ENCODE peak calls at places on chromosome 11, in six cellular contexts. N is body of pancreas, J is Peyer's patch, W is OCI-LY7, A is A549, G is astrocyte of the spinal cord. D is an unnamed sample.
A peak's percentile ranks its signal among the peaks of the same experiment; 100 is the strongest.

GRCh38 chr11:17846852-17847453 is 112.4 kb downstream of the KCNC1 start:
- DNase-seq in N (no peak), J (no peak), W (peak; percentile 8), A (no peak), G (peak; percentile 42), D (no peak)

GRCh38 chr11:33893711-33894401 is 2.0 kb upstream of the LMO2 start:
- DNase-seq in N (no peak), J (peak; percentile 65), W (peak; percentile 29), A (no peak), G (no peak), D (peak; percentile 59)

GRCh38 chr11:88103337-88104206 is 71.7 kb downstream of the RAB38 start:
- DNase-seq in N (peak; percentile 49), J (peak; percentile 45), W (peak; percentile 51), A (peak; percentile 58), G (peak; percentile 44), D (no peak)

GRCh38 chr11:110000045-110000502 is 93.1 kb upstream of the ZC3H12C start:
- DNase-seq in N (no peak), J (no peak), W (peak; percentile 14), A (peak; percentile 38), G (peak; percentile 96), D (peak; percentile 71)

GRCh38 chr11:125300791-125301218 is 136.3 kb downstream of the PKNOX2 start:
- DNase-seq in N (peak; percentile 36), J (no peak), W (no peak), A (peak; percentile 8), G (peak; percentile 74), D (no peak)

GRCh38 chr11:47269002-47269828 is 718 bp upstream of the MADD start:
- DNase-seq in N (peak; percentile 90), J (peak; percentile 96), W (peak; percentile 94), A (peak; percentile 89), G (peak; percentile 87), D (peak; percentile 92)

GRCh38 chr11:2310786-2311455 is 9.1 kb downstream of the TSPAN32 start:
- DNase-seq in N (no peak), J (peak; percentile 37), W (no peak), A (no peak), G (no peak), D (peak; percentile 39)

GRCh38 chr11:82865841-82866240 is 34.4 kb downstream of the PRCP start:
- DNase-seq in N (no peak), J (no peak), W (no peak), A (no peak), G (no peak), D (no peak)

GRCh38 chr11:9923280-9923679 is 259.4 kb downstream of the SWAP70 start:
- DNase-seq in N (no peak), J (no peak), W (no peak), A (no peak), G (no peak), D (no peak)

GRCh38 chr11:560305-561147 is at the start of the genes LMNTD2 and RASSF7:
- DNase-seq in N (peak; percentile 95), J (peak; percentile 98), W (peak; percentile 97), A (peak; percentile 95), G (peak; percentile 74), D (peak; percentile 87)

GRCh38 chr11:31874631-31875191 is 63.6 kb upstream of the PAX6 start:
- DNase-seq in N (no peak), J (no peak), W (no peak), A (no peak), G (no peak), D (no peak)

GRCh38 chr11:60771146-60771545 is 14.0 kb upstream of the MS4A10 start:
- DNase-seq in N (no peak), J (no peak), W (no peak), A (no peak), G (no peak), D (no peak)

GRCh38 chr11:60251485-60252207 is 8.7 kb upstream of the MS4A4E start:
- DNase-seq in N (no peak), J (peak; percentile 52), W (no peak), A (no peak), G (no peak), D (no peak)

GRCh38 chr11:17719028-17719939 is at the start of gene MYOD1:
- DNase-seq in N (no peak), J (no peak), W (no peak), A (no peak), G (peak; percentile 28), D (no peak)

GRCh38 chr11:93921695-93922468 is 71.5 kb upstream of the VSTM5 start:
- DNase-seq in N (peak; percentile 36), J (peak; percentile 54), W (peak; percentile 30), A (peak; percentile 30), G (peak; percentile 66), D (no peak)

GRCh38 chr11:94131363-94132115 is 2.9 kb downstream of the PANX1 start:
- DNase-seq in N (peak; percentile 35), J (no peak), W (no peak), A (no peak), G (no peak), D (no peak)

GRCh38 chr11:130599073-130599654 is 150.7 kb downstream of the ADAMTS15 start:
- DNase-seq in N (peak; percentile 49), J (peak; percentile 71), W (no peak), A (no peak), G (peak; percentile 26), D (no peak)

DNA sequence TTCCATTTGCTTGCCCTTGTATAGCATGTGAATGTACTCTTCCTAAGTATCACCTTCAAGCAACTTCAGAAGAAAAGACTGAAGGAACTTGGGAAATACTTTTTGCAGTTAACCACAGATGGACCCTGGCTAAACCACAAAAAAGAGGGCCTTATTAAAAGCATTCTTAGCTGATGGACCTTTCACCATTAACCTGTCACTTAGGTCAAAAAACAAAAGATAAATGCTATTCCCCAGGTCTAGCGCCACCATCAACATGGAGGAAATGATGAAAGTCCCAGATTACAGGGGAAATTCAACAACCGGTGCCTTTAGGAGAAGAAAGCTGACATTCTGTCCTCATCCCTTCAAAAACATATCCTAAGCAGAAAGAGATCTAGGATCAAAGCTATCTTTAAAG is 29.5 kb downstream of the STK33 start:
- DNase-seq in N (no peak), J (no peak), W (no peak), A (no peak), G (no peak), D (no peak)
- TF ChIP-seq CTCF in N (no peak), J (no peak), W (no peak), A (no peak), G (peak; percentile 5), D (no peak)

GRCh38 chr11:57624864-57625263 is 24.8 kb downstream of the YPEL4 start:
- DNase-seq in N (no peak), J (no peak), W (no peak), A (no peak), G (no peak), D (no peak)
- TF ChIP-seq CTCF in N (no peak), J (no peak), W (no peak), A (no peak), G (no peak), D (no peak)

DNA sequence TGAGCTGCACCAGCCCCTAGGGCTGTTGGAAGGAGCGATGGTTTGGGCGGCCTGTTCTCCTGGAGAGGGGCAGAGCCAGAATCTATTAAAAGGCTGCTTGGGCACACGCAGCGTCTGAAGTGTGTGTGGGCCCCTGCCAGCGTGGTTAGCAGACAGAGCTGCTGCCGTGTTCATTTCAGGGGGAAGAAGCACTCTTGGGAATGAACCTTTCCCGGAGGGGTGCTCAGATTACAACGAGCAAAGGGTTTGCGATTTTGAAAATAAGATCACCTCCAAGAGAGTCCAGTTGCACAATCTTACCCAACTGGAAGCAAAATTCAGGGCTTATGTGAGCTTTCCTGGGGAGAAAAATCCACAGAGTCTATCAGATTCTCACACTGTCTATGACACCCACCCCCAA is 12.9 kb downstream of the ANO1 start:
- DNase-seq in N (no peak), J (no peak), W (no peak), A (no peak), G (no peak), D (no peak)
- TF ChIP-seq CTCF in N (no peak), J (no peak), W (no peak), A (no peak), G (no peak), D (no peak)

GRCh38 chr11:64305075-64305690 is at the start of gene ESRRA:
- DNase-seq in N (peak; percentile 100), J (peak; percentile 100), W (peak; percentile 99), A (peak; percentile 94), G (peak; percentile 98), D (peak; percentile 99)

GRCh38 chr11:64305691-64306562 is 603 bp downstream of the ESRRA start:
- DNase-seq in N (peak; percentile 83), J (peak; percentile 94), W (peak; percentile 84), A (peak; percentile 38), G (peak; percentile 19), D (peak; percentile 70)

GRCh38 chr11:64306563-64306875 is 1.2 kb downstream of the ESRRA start:
- DNase-seq in N (no peak), J (no peak), W (no peak), A (no peak), G (no peak), D (peak; percentile 50)

GRCh38 chr11:64304316-64305072 is 830 bp upstream of the ESRRA start:
- DNase-seq in N (peak; percentile 92), J (peak; percentile 98), W (peak; percentile 95), A (peak; percentile 96), G (peak; percentile 84), D (peak; percentile 94)

GRCh38 chr11:64306876-64307622 is 1.7 kb downstream of the ESRRA start:
- DNase-seq in N (peak; percentile 78), J (peak; percentile 78), W (peak; percentile 21), A (peak; percentile 18), G (no peak), D (no peak)
- TF ChIP-seq CTCF in N (no peak), J (no peak), W (no peak), A (no peak), G (no peak), D (no peak)

GRCh38 chr11:103872748-103873147 is 163.7 kb upstream of the DDI1 start:
- DNase-seq in N (no peak), J (no peak), W (no peak), A (no peak), G (no peak), D (no peak)
- TF ChIP-seq CTCF in N (no peak), J (no peak), W (no peak), A (no peak), G (no peak), D (no peak)

D was measured in CD14-positive monocyte.